ENCODE peak calls at places on chromosomes 4 and X, in four cellular contexts. G is K562, H is HepG2, Z is GM12878. Q is an unnamed sample.

GRCh38 chr4:69497081-69497480 is 1.4 kb upstream of the UGT2B4 start:
- DNase-seq in H (no peak), Z (no peak), G (no peak), Q (no peak)

GRCh38 chr4:108244576-108244975 is 75.8 kb upstream of the LEF1 start:
- DNase-seq in Z (no peak), H (no peak), G (no peak), Q (no peak)

GRCh38 chrX:10450229-10450958 is 170.0 kb downstream of the MID1 start:
- DNase-seq in G (no peak), Z (no peak), H (no peak), Q (no peak)

GRCh38 chrX:123450217-123450616 is 266.1 kb downstream of the GRIA3 start:
- DNase-seq in Z (no peak), H (peak; percentile 3), G (peak; percentile 8), Q (no peak)

GRCh38 chr4:151184523-151185458 is 85.4 kb downstream of the RPS3A start:
- DNase-seq in H (peak; percentile 9), Z (no peak), G (no peak), Q (no peak)

GRCh38 chr4:126405369-126405982 is 1090.7 kb downstream of the FAT4 start:
- DNase-seq in G (no peak), Z (no peak), H (peak; percentile 6), Q (no peak)

GRCh38 chr4:98630804-98631454 is 27.5 kb downstream of the TSPAN5 start:
- DNase-seq in Z (no peak), H (no peak), G (no peak), Q (no peak)

GRCh38 chrX:826026-826425 is 195.4 kb downstream of the SHOX start:
- DNase-seq in H (no peak), Z (no peak), G (no peak), Q (no peak)

GRCh38 chrX:106415276-106415895 is 196.4 kb upstream of the RADX start:
- DNase-seq in G (peak; percentile 19), Z (no peak), H (peak; percentile 5), Q (peak; percentile 10)

GRCh38 chr4:44016582-44017421 is 431.8 kb downstream of the KCTD8 start:
- DNase-seq in G (no peak), Z (no peak), H (peak; percentile 42), Q (no peak)

GRCh38 chr4:107153228-107153627 is 117.1 kb upstream of the DKK2 start:
- DNase-seq in G (no peak), H (peak; percentile 11), Z (no peak), Q (peak; percentile 68)

GRCh38 chr4:22493523-22493922 is 22.3 kb downstream of the ADGRA3 start:
- DNase-seq in H (no peak), Z (no peak), G (no peak), Q (no peak)

GRCh38 chr4:185040523-185040922 is 22.2 kb downstream of the HELT start:
- DNase-seq in Z (no peak), G (no peak), H (no peak), Q (no peak)

GRCh38 chr4:87505862-87506261 is 23.3 kb downstream of the SPARCL1 start:
- DNase-seq in Z (no peak), G (no peak), H (no peak), Q (peak; percentile 36)

GRCh38 chrX:57417827-57418226 is 131.3 kb downstream of the FAAH2 start:
- DNase-seq in G (no peak), Z (peak; percentile 4), H (no peak), Q (no peak)

GRCh38 chr4:155762351-155762750 is 3.5 kb downstream of the GUCY1B1 start:
- DNase-seq in H (no peak), G (no peak), Z (no peak), Q (no peak)

GRCh38 chr4:47427936-47428335 is 35.6 kb downstream of the COMMD8 start:
- DNase-seq in H (no peak), Z (no peak), G (no peak), Q (no peak)

GRCh38 chr4:121654738-121655137 is 42.0 kb downstream of the ANXA5 start:
- DNase-seq in H (no peak), Z (peak; percentile 1), G (no peak), Q (no peak)

GRCh38 chr4:108738307-108738706 is 24.5 kb downstream of the ETNPPL start:
- DNase-seq in Z (no peak), H (no peak), G (no peak), Q (no peak)

GRCh38 chrX:139909716-139910115 is 23.1 kb downstream of the ATP11C start:
- DNase-seq in H (no peak), Z (no peak), G (no peak), Q (no peak)

GRCh38 chr4:122576261-122577188 is 44.3 kb downstream of the IL21 start:
- DNase-seq in G (peak; percentile 34), Z (no peak), H (peak; percentile 46), Q (no peak)

GRCh38 chr4:128349921-128350320 is 62.3 kb upstream of the PGRMC2 start:
- DNase-seq in Z (no peak), G (no peak), H (peak; percentile 92), Q (no peak)

GRCh38 chr4:184746532-184746870 is 12.6 kb upstream of the CENPU start:
- DNase-seq in H (no peak), G (no peak), Z (no peak), Q (no peak)

GRCh38 chr4:48710446-48711209 is 69.5 kb downstream of the FRYL start:
- DNase-seq in G (no peak), Z (no peak), H (no peak), Q (no peak)

GRCh38 chr4:182862166-182862875 is 54.9 kb downstream of the DCTD start:
- DNase-seq in H (peak; percentile 35), G (no peak), Z (no peak), Q (peak; percentile 51)

GRCh38 chrX:67692246-67692645 is 148.4 kb downstream of the AR start:
- DNase-seq in Z (no peak), G (no peak), H (no peak), Q (no peak)

GRCh38 chrX:9211269-9211668 is 177.3 kb upstream of the FAM9B start:
- DNase-seq in H (no peak), G (no peak), Z (no peak), Q (no peak)

GRCh38 chr4:15682340-15682725 is 706 bp downstream of the FAM200B start:
- DNase-seq in H (no peak), G (no peak), Z (no peak), Q (no peak)

GRCh38 chr4:1855334-1856070 is 454 bp downstream of the LETM1 start:
- DNase-seq in Z (no peak), H (no peak), G (peak; percentile 70), Q (no peak)

GRCh38 chrX:84259868-84260267 is 71.9 kb upstream of the RPS6KA6 start:
- DNase-seq in G (no peak), H (no peak), Z (no peak), Q (no peak)

DNA sequence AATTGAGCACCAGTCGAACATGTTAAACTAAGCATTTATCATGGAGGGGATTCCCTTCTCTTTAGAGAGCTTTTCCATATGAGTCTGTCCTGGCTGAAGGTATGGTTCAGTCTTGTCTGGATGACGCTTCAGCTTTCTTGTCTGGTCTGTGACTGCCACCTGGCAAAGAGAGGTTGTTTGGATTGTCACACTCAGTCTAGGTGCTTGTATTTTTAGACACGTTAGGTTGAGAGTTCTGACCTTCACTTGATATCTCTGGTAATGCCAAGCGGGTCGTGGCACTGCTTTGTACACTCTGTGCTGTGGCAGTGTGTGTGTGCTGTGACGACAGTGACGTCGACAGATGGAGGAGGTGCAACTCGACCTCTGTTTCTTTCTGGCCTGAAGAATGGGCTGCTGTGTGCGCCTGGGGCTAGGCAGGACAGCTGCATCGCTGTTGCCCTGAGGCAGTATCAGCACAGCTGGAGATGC is 12.6 kb downstream of the NOCT start:
- DNase-seq in H (no peak), G (no peak), Z (no peak), Q (peak; percentile 47)
- TF ChIP-seq ATF2 in H (no peak), G (no peak), Z (no peak), Q (no peak)

GRCh38 chrX:18422325-18422724 is 3.1 kb upstream of the CDKL5 start:
- DNase-seq in H (no peak), G (no peak), Z (no peak), Q (no peak)

GRCh38 chrX:18426004-18426320 is 554 bp downstream of the CDKL5 start:
- DNase-seq in H (no peak), G (no peak), Z (no peak), Q (peak; percentile 22)

GRCh38 chrX:18422886-18423285 is 2.5 kb upstream of the CDKL5 start:
- DNase-seq in H (no peak), G (no peak), Z (no peak), Q (no peak)

GRCh38 chrX:18425199-18426003 is at the start of gene CDKL5:
- DNase-seq in G (peak; percentile 98), Z (peak; percentile 75), H (peak; percentile 92), Q (peak; percentile 96)

DNA sequence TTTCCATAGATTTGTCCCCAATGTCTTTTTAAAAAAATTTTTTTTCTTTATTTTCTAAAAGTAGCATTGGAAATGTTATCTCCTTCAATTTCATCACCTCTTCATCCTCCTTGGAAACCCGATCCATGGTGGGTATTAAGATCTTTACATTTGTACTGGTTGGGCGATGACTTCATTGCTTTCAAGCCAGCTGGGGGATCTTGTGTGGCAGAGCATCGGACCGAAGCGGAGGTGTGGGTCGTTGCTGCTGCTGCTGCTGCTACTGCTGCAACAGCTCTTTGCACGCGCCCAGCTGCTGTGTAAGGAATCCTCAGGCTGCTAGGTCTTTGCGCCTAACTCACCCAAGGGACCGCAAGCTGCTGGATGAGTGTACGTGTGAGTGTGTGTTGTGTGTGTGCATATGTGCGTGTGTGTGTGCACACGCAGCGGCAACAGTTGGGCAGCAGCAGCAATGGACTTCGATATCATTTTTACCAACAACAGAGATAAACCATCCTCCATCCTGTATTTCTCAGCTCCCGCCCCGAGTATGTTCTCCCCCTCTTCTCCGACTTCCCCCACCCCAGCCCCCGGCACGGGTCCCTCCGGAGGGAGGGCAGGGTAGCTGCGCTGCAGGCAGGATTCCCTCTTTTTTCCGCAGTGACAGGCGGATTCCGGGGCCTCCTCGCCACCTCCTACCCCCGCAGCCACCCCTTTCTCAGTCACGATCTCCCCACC is 768 bp upstream of the CDKL5 start:
- DNase-seq in H (no peak), Z (no peak), G (no peak), Q (peak; percentile 38)
- TF ChIP-seq NR2C2 in H (no peak), Z (no peak), G (no peak), Q (no peak)

GRCh38 chr4:170037481-170037880 is 11.3 kb upstream of the MFAP3L start:
- DNase-seq in Z (no peak), H (no peak), G (no peak), Q (no peak)
- TF ChIP-seq CREB1 in Z (no peak), H (no peak), G (no peak), Q (no peak)

GRCh38 chr4:165906272-165906671 is 33.2 kb downstream of the TLL1 start:
- DNase-seq in G (no peak), H (no peak), Z (no peak), Q (no peak)

GRCh38 chr4:165915215-165915614 is 42.2 kb downstream of the TLL1 start:
- DNase-seq in G (no peak), H (no peak), Z (no peak), Q (no peak)

GRCh38 chr4:165905405-165906027 is 32.5 kb downstream of the TLL1 start:
- DNase-seq in G (no peak), H (no peak), Z (no peak), Q (no peak)

DNA sequence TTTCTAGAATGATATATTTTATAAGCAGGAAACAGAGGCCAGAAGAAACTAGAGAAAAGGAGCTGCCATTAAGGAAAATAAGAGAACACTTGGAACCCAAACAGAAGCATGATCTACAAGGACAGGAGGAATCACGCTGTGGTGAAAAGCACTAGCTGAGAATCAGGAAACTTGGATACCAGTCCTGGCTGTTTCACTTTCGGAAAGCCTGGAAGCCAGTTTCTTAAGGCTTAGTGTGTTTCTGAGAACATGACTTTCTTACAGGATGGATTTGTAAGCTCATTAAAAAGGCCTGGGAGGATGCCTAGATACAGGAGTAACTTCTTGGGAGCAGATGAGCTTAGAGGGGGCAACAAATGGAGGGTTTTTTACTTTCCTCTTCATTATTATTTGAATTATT is 36.9 kb downstream of the TLL1 start:
- DNase-seq in H (no peak), Z (no peak), G (no peak), Q (no peak)
- TF ChIP-seq ATF2 in H (no peak), Z (no peak), G (no peak), Q (no peak)